ENCODE peak calls at places on chromosome 1, in four cellular contexts. V is progenitor cell of endocrine pancreas; F is neuronal stem cell; X is activated CD4-positive, alpha-beta T cell treated with anti-CD3 and anti-CD28 coated beads, Interleukin-2, amount 50 U/mL, for 4 hours. O is an unnamed sample.

GRCh38 chr1:25697426-25698220 is 81.0 kb downstream of the MAN1C1 start:
- DNase-seq in V (no peak), F (no peak), X (no peak), O (no peak)

GRCh38 chr1:234997201-234998173 is 131.2 kb downstream of the TOMM20 start:
- DNase-seq in V (no peak), F (no peak), X (no peak), O (no peak)

GRCh38 chr1:148264374-148265276 is 112.5 kb upstream of the NBPF11 start:
- DNase-seq in V (no peak), F (peak), X (no peak), O (peak)

GRCh38 chr1:64343105-64343960 is 126.6 kb upstream of the CACHD1 start:
- DNase-seq in V (no peak), F (no peak), X (no peak), O (no peak)

GRCh38 chr1:109876617-109877319 is 33.9 kb upstream of the CSF1 start:
- DNase-seq in V (no peak), F (no peak), X (no peak), O (no peak)

GRCh38 chr1:224054611-224055010 is 59.3 kb upstream of the FBXO28 start:
- DNase-seq in V (no peak), F (no peak), X (no peak), O (no peak)

GRCh38 chr1:117067528-117068370 is 7.6 kb downstream of the TTF2 start:
- DNase-seq in V (peak), F (peak), X (peak), O (no peak)

GRCh38 chr1:64043328-64043727 is 160.1 kb upstream of the UBE2U start:
- DNase-seq in V (no peak), F (no peak), X (no peak), O (no peak)

O was measured in iPS DF 6.9.